ENCODE peak calls at places on chromosome X, in six cellular contexts. I is cardiac muscle cell, U is PC-3, M is thoracic aorta, O is GM23248, D is pancreas. K is an unnamed sample. For H3K4me1 and H3K36me3, the result is how much of the 10 kb centered on the place peaks cover.

GRCh38 chrX:20265221-20265725 is 1.4 kb downstream of the RPS6KA3 start:
- DNase-seq in I (peak), U (peak), M (peak), O (peak), D (peak), K (peak)

GRCh38 chrX:150202641-150203248 is 160.4 kb upstream of the MAMLD1 start:
- DNase-seq in I (peak), U (no peak), M (no peak), O (peak), D (no peak), K (peak)

GRCh38 chrX:24870143-24870542 is 145.6 kb downstream of the ARX start:
- DNase-seq in I (peak), U (peak), M (no peak), O (peak), D (no peak), K (peak)

GRCh38 chrX:83260288-83260687 is 247.8 kb upstream of the POU3F4 start:
- DNase-seq in I (no peak), U (no peak), M (no peak), O (no peak), D (no peak), K (no peak)

GRCh38 chrX:132958086-132958703 is at the start of gene HS6ST2:
- DNase-seq in I (no peak), U (no peak), M (no peak), O (no peak), D (peak), K (peak)

GRCh38 chrX:47146121-47146935 is 1.3 kb downstream of the RBM10 start:
- DNase-seq in I (no peak), U (no peak), M (no peak), O (peak), D (peak), K (no peak)

GRCh38 chrX:56783450-56783831 is 54.4 kb downstream of the NBDY start:
- DNase-seq in I (no peak), U (no peak), M (no peak), O (no peak), D (peak), K (no peak)

GRCh38 chrX:63686878-63687714 is 97.9 kb downstream of the ARHGEF9 start:
- DNase-seq in I (peak), U (peak), M (no peak), O (peak), D (no peak), K (peak)

GRCh38 chrX:139008185-139008584 is 296.7 kb upstream of the FGF13 start:
- DNase-seq in I (no peak), U (no peak), M (no peak), O (no peak), D (no peak), K (no peak)

GRCh38 chrX:45783002-45783401 is 582.3 kb upstream of the DIPK2B start:
- DNase-seq in I (no peak), U (no peak), M (no peak), O (no peak), D (no peak), K (no peak)
- H3K4me1 ChIP-seq in I (under half), U (under half), M (under half), O (under half), D (under half), K (under half)

GRCh38 chrX:154470434-154470833 is 8.6 kb downstream of the LAGE3 start:
- DNase-seq in I (no peak), U (no peak), M (no peak), O (no peak), D (peak), K (no peak)

GRCh38 chrX:154469880-154470279 is 9.2 kb downstream of the LAGE3 start:
- DNase-seq in I (no peak), U (no peak), M (no peak), O (no peak), D (no peak), K (no peak)

GRCh38 chrX:154467556-154467955 is 9.5 kb downstream of the PLXNA3 start:
- DNase-seq in I (no peak), U (no peak), M (no peak), O (no peak), D (peak), K (no peak)

GRCh38 chrX:154468217-154468616 is 10.1 kb downstream of the PLXNA3 start:
- DNase-seq in I (no peak), U (no peak), M (no peak), O (no peak), D (peak), K (no peak)

GRCh38 chrX:154469114-154469513 is 10.0 kb downstream of the LAGE3 start:
- DNase-seq in I (no peak), U (no peak), M (no peak), O (no peak), D (no peak), K (no peak)
- H3K36me3 ChIP-seq in I (under half), U (under half), M (under half), O (under half), D (under half), K (under half)

GRCh38 chrX:154541896-154542722 is 4.5 kb downstream of the G6PD start:
- DNase-seq in I (peak), U (peak), M (peak), O (peak), D (peak), K (peak)
- H3K4me1 ChIP-seq in I (under half), U (half or more), M (under half), O (under half), D (under half), K (under half)

DNA sequence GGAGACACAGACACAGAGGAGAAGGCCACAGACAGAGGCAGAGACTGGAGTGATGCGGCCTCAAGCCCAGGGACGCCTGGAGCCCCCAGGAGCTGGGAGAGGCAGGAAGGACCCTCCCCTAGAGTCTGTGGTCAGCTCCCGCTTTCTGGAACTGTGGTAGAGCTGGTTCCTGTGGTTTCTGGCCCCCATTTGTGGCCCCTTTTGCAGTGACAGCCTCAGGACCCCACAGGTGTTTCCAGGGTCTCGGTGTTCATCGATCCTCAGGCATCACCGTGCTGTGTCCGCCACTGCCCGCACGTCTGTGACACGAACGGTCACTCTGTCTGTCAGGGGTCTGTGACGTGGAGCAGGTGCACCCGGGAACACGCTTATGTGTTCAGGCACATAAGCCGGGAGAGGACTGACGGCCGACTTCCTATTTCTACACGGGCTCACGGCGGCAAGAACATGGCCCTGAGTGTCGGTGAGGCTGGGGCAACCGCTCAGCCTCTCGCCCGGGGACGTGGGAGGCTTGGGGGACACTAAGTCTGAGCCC is 7.9 kb downstream of the GTPBP6 start:
- DNase-seq in I (no peak), U (no peak), M (no peak), O (no peak), D (peak), K (no peak)
- H3K36me3 ChIP-seq in I (under half), U (under half), M (half or more), O (under half), D (half or more), K (under half)

GRCh38 chrX:133991814-133992213 is 6.4 kb upstream of the GPC3 start:
- DNase-seq in I (no peak), U (no peak), M (no peak), O (no peak), D (no peak), K (no peak)
- H3K4me1 ChIP-seq in I (under half), U (under half), M (under half), O (under half), D (under half), K (under half)

DNA sequence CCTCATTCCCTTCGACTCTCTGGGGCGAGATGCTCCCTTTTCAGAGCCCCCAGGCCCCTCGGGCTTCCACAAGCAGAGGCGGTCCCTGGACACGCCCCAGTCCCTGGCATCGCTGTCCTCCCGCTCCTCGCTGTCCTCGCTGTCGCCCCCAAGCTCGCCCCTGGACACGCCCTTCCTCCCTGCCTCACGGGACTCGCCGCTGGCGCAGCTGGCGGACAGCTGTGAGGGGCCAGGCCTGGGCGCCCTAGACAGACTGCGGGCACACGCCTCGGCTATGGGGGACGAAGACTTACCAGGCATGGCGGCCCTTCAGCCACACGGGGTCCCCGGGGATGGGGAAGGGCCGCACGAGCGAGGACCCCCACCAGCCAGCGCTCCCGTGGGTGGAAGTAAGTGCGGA is 39.5 kb upstream of the CLCN4 start:
- DNase-seq in I (no peak), U (no peak), M (no peak), O (no peak), D (peak), K (no peak)
- H3K36me3 ChIP-seq in I (under half), U (half or more), M (under half), O (under half), D (under half), K (under half)

GRCh38 chrX:8306296-8306975 is 135.4 kb upstream of the VCX2 start:
- DNase-seq in I (no peak), U (no peak), M (no peak), O (no peak), D (no peak), K (no peak)

GRCh38 chrX:8304668-8305067 is 133.6 kb upstream of the VCX2 start:
- DNase-seq in I (no peak), U (no peak), M (no peak), O (no peak), D (no peak), K (no peak)

DNA sequence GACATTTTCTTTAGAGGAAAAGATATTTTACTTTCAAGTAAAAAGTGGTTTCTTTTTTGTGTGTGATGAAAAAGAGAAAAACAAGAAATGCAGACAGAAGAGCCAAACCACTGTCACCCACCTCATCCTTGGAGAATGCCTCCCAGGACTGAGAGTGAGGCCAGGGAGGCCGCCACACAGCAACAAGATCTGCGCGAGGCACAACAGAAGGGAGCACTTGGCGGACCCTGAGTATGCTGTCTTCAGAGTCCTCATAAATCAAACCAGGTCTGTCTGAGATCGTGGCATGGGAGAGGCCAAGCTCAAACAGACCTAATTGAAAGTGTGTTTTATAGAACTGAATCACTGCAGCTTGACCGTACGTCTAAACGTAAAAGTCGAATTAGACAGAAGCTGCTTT is 134.3 kb upstream of the VCX2 start:
- DNase-seq in I (no peak), U (no peak), M (no peak), O (no peak), D (no peak), K (no peak)
- H3K4me1 ChIP-seq in I (under half), U (under half), M (under half), O (under half), D (under half), K (under half)

GRCh38 chrX:18941896-18942295 is 42.0 kb downstream of the PHKA2 start:
- DNase-seq in I (no peak), U (no peak), M (no peak), O (no peak), D (no peak), K (no peak)

GRCh38 chrX:18935893-18936292 is 48.0 kb downstream of the PHKA2 start:
- DNase-seq in I (no peak), U (no peak), M (no peak), O (no peak), D (no peak), K (peak)

GRCh38 chrX:18937173-18937572 is 46.7 kb downstream of the PHKA2 start:
- DNase-seq in I (no peak), U (no peak), M (no peak), O (no peak), D (no peak), K (no peak)

GRCh38 chrX:18934708-18935107 is 49.2 kb downstream of the PHKA2 start:
- DNase-seq in I (no peak), U (no peak), M (no peak), O (no peak), D (no peak), K (no peak)

DNA sequence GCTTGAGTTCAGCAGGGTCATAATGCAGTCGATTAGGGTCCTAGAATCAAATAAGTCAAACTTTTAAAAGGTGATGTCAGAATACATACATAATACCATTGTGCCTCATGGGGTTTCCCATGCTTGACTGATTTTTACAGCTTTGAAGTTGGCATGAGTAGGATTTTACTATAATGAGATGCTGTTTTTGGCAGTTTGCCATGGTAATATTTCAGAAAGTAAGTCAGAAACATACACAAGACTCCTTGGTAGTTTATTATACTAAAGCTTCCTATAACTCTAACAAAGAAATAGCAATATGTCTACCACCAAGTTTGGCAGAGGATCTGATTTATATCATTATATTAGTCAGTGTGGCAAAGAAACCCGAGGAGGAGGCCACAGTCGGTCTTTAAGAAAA is 45.2 kb downstream of the PHKA2 start:
- DNase-seq in I (no peak), U (peak), M (no peak), O (no peak), D (no peak), K (no peak)
- H3K36me3 ChIP-seq in I (under half), U (under half), M (under half), O (under half), D (under half), K (under half)

DNA sequence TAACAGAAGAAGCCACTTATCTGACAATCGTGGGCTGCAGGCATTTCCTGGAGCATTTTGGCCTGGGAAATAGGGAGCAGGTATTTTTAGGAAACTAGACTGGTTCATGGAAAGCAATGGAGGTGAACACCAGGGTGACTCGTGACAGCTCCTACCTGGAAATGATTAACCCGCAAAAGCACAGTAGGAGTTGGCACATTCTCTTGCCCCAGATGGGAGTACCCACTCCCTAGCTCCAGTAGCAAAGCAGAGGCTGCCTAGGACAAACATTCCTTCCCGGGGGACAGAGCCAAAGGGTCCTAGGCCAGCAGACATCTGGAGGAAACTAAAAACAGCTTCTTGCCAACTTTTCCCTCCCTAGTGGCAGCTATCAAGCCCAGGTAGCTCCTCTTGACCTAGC is 29.0 kb downstream of the RTL5 start:
- DNase-seq in I (no peak), U (no peak), M (no peak), O (no peak), D (no peak), K (no peak)
- H3K4me1 ChIP-seq in I (under half), U (under half), M (under half), O (under half), D (under half), K (under half)

GRCh38 chrX:103685396-103685795 is 1.1 kb downstream of the MORF4L2 start:
- DNase-seq in I (peak), U (no peak), M (no peak), O (peak), D (no peak), K (peak)

GRCh38 chrX:103687073-103687695 is 685 bp upstream of the MORF4L2 start:
- DNase-seq in I (peak), U (peak), M (peak), O (peak), D (peak), K (peak)

GRCh38 chrX:103678199-103678993 is 8.1 kb downstream of the MORF4L2 start:
- DNase-seq in I (peak), U (peak), M (no peak), O (peak), D (no peak), K (no peak)

GRCh38 chrX:103686199-103687072 is at the start of gene MORF4L2:
- DNase-seq in I (peak), U (peak), M (peak), O (peak), D (peak), K (peak)

GRCh38 chrX:103681443-103681842 is 5.1 kb downstream of the MORF4L2 start:
- DNase-seq in I (peak), U (no peak), M (no peak), O (peak), D (no peak), K (no peak)
- H3K36me3 ChIP-seq in I (half or more), U (half or more), M (under half), O (under half), D (under half), K (under half)

K was measured in hepatocyte.